ENCODE peak calls at places on chromosomes 12 and 14, in nine cellular contexts. One of them, this sample, is unnamed.
A peak's percentile ranks its signal among the peaks of the same experiment; 100 is the strongest.

GRCh38 chr12:66241061-66242043 is 52.3 kb downstream of the IRAK3 start:
- DNase-seq in Right ventricle myocardium inferior: no peak
- DNase-seq in NCI-H2081: no peak
- DNase-seq in activated CD4-positive, alpha-beta memory T cell treated with anti-CD3 and anti-CD28 coated beads, Interleukin-2, amount 10 ng/mL, durations not matched to agents 7 days and 5 days: no peak
- DNase-seq in SHP77: no peak
- DNase-seq in activated CD4-positive, alpha-beta T cell treated with anti-CD3 and anti-CD28 coated beads, Interleukin-2, amount 10 ng/mL, durations not matched to agents 7 days and 5 days: no peak
- DNase-seq in A172: peak; percentile 18
- DNase-seq in BE2C: no peak
- DNase-seq in kidney epithelial cell: peak; percentile 61
- DNase-seq in this sample: no peak

GRCh38 chr14:38079268-38079667 is 128.4 kb upstream of the SSTR1 start:
- DNase-seq in Right ventricle myocardium inferior: no peak
- DNase-seq in activated CD4-positive, alpha-beta memory T cell treated with anti-CD3 and anti-CD28 coated beads, Interleukin-2, amount 10 ng/mL, durations not matched to agents 7 days and 5 days: no peak
- DNase-seq in activated CD4-positive, alpha-beta T cell treated with anti-CD3 and anti-CD28 coated beads, Interleukin-2, amount 10 ng/mL, durations not matched to agents 7 days and 5 days: no peak
- DNase-seq in A172: no peak
- DNase-seq in SHP77: no peak
- DNase-seq in BE2C: no peak
- DNase-seq in NCI-H2081: no peak
- DNase-seq in kidney epithelial cell: peak; percentile 82
- DNase-seq in this sample: no peak

GRCh38 chr12:21607701-21608100 is 3.1 kb upstream of the GYS2 start:
- DNase-seq in activated CD4-positive, alpha-beta T cell treated with anti-CD3 and anti-CD28 coated beads, Interleukin-2, amount 10 ng/mL, durations not matched to agents 7 days and 5 days: no peak
- DNase-seq in activated CD4-positive, alpha-beta memory T cell treated with anti-CD3 and anti-CD28 coated beads, Interleukin-2, amount 10 ng/mL, durations not matched to agents 7 days and 5 days: no peak
- DNase-seq in NCI-H2081: no peak
- DNase-seq in kidney epithelial cell: peak; percentile 10
- DNase-seq in BE2C: no peak
- DNase-seq in Right ventricle myocardium inferior: no peak
- DNase-seq in A172: no peak
- DNase-seq in SHP77: no peak
- DNase-seq in this sample: no peak

GRCh38 chr12:14260011-14260993 is 105.2 kb upstream of the ATF7IP start:
- DNase-seq in BE2C: no peak
- DNase-seq in kidney epithelial cell: peak; percentile 74
- DNase-seq in SHP77: peak; percentile 34
- DNase-seq in activated CD4-positive, alpha-beta T cell treated with anti-CD3 and anti-CD28 coated beads, Interleukin-2, amount 10 ng/mL, durations not matched to agents 7 days and 5 days: no peak
- DNase-seq in Right ventricle myocardium inferior: peak; percentile 95
- DNase-seq in A172: peak; percentile 11
- DNase-seq in NCI-H2081: peak; percentile 71
- DNase-seq in activated CD4-positive, alpha-beta memory T cell treated with anti-CD3 and anti-CD28 coated beads, Interleukin-2, amount 10 ng/mL, durations not matched to agents 7 days and 5 days: no peak
- DNase-seq in this sample: peak; percentile 96

GRCh38 chr12:88225776-88226175 is 83.7 kb downstream of the TMTC3 start:
- DNase-seq in NCI-H2081: no peak
- DNase-seq in activated CD4-positive, alpha-beta T cell treated with anti-CD3 and anti-CD28 coated beads, Interleukin-2, amount 10 ng/mL, durations not matched to agents 7 days and 5 days: no peak
- DNase-seq in kidney epithelial cell: no peak
- DNase-seq in Right ventricle myocardium inferior: no peak
- DNase-seq in A172: no peak
- DNase-seq in activated CD4-positive, alpha-beta memory T cell treated with anti-CD3 and anti-CD28 coated beads, Interleukin-2, amount 10 ng/mL, durations not matched to agents 7 days and 5 days: no peak
- DNase-seq in BE2C: no peak
- DNase-seq in SHP77: no peak
- DNase-seq in this sample: no peak

GRCh38 chr14:99758121-99758871 is 34.9 kb upstream of the EML1 start:
- DNase-seq in A172: peak; percentile 84
- DNase-seq in Right ventricle myocardium inferior: no peak
- DNase-seq in NCI-H2081: no peak
- DNase-seq in kidney epithelial cell: no peak
- DNase-seq in activated CD4-positive, alpha-beta memory T cell treated with anti-CD3 and anti-CD28 coated beads, Interleukin-2, amount 10 ng/mL, durations not matched to agents 7 days and 5 days: no peak
- DNase-seq in activated CD4-positive, alpha-beta T cell treated with anti-CD3 and anti-CD28 coated beads, Interleukin-2, amount 10 ng/mL, durations not matched to agents 7 days and 5 days: no peak
- DNase-seq in SHP77: no peak
- DNase-seq in BE2C: no peak
- DNase-seq in this sample: no peak

GRCh38 chr14:51147183-51147582 is 52.3 kb upstream of the TRIM9 start:
- DNase-seq in A172: no peak
- DNase-seq in activated CD4-positive, alpha-beta T cell treated with anti-CD3 and anti-CD28 coated beads, Interleukin-2, amount 10 ng/mL, durations not matched to agents 7 days and 5 days: no peak
- DNase-seq in NCI-H2081: no peak
- DNase-seq in BE2C: no peak
- DNase-seq in Right ventricle myocardium inferior: no peak
- DNase-seq in SHP77: no peak
- DNase-seq in kidney epithelial cell: no peak
- DNase-seq in activated CD4-positive, alpha-beta memory T cell treated with anti-CD3 and anti-CD28 coated beads, Interleukin-2, amount 10 ng/mL, durations not matched to agents 7 days and 5 days: no peak
- DNase-seq in this sample: no peak

GRCh38 chr14:61615743-61616523 is 79.4 kb upstream of the HIF1A start:
- DNase-seq in activated CD4-positive, alpha-beta T cell treated with anti-CD3 and anti-CD28 coated beads, Interleukin-2, amount 10 ng/mL, durations not matched to agents 7 days and 5 days: no peak
- DNase-seq in activated CD4-positive, alpha-beta memory T cell treated with anti-CD3 and anti-CD28 coated beads, Interleukin-2, amount 10 ng/mL, durations not matched to agents 7 days and 5 days: no peak
- DNase-seq in kidney epithelial cell: peak; percentile 51
- DNase-seq in NCI-H2081: no peak
- DNase-seq in SHP77: no peak
- DNase-seq in BE2C: no peak
- DNase-seq in A172: no peak
- DNase-seq in Right ventricle myocardium inferior: no peak
- DNase-seq in this sample: peak; percentile 17

GRCh38 chr14:65926504-65926903 is 514.0 kb downstream of the FUT8 start:
- DNase-seq in kidney epithelial cell: no peak
- DNase-seq in NCI-H2081: no peak
- DNase-seq in A172: no peak
- DNase-seq in SHP77: no peak
- DNase-seq in activated CD4-positive, alpha-beta memory T cell treated with anti-CD3 and anti-CD28 coated beads, Interleukin-2, amount 10 ng/mL, durations not matched to agents 7 days and 5 days: no peak
- DNase-seq in Right ventricle myocardium inferior: no peak
- DNase-seq in BE2C: no peak
- DNase-seq in activated CD4-positive, alpha-beta T cell treated with anti-CD3 and anti-CD28 coated beads, Interleukin-2, amount 10 ng/mL, durations not matched to agents 7 days and 5 days: no peak
- DNase-seq in this sample: no peak